ENCODE peak calls at places on chromosomes 1 and 21, in seven cellular contexts. One of them, this sample, is unnamed.

GRCh38 chr1:64470670-64471217 is 815 bp downstream of the CACHD1 start:
- DNase-seq in PC-3: no peak
- DNase-seq in HCT116: no peak
- DNase-seq in hepatocyte: peak
- DNase-seq in GM23338: peak
- DNase-seq in neural progenitor cell: peak
- DNase-seq in MM.1S: no peak
- DNase-seq in this sample: peak

GRCh38 chr21:37547615-37547975 is 181.0 kb downstream of the DYRK1A start:
- DNase-seq in neural progenitor cell: no peak
- DNase-seq in HCT116: no peak
- DNase-seq in PC-3: no peak
- DNase-seq in hepatocyte: no peak
- DNase-seq in MM.1S: no peak
- DNase-seq in GM23338: no peak
- DNase-seq in this sample: no peak

GRCh38 chr1:154575951-154576566 is 8.5 kb downstream of the CHRNB2 start:
- DNase-seq in MM.1S: no peak
- DNase-seq in GM23338: no peak
- DNase-seq in PC-3: no peak
- DNase-seq in HCT116: no peak
- DNase-seq in hepatocyte: no peak
- DNase-seq in neural progenitor cell: no peak
- DNase-seq in this sample: no peak

GRCh38 chr1:93177991-93178390 is 2.2 kb downstream of the TMED5 start:
- DNase-seq in MM.1S: no peak
- DNase-seq in HCT116: no peak
- DNase-seq in neural progenitor cell: no peak
- DNase-seq in PC-3: peak
- DNase-seq in hepatocyte: peak
- DNase-seq in GM23338: no peak
- DNase-seq in this sample: peak

GRCh38 chr1:110155878-110156522 is 5.7 kb downstream of the SLC6A17 start:
- DNase-seq in GM23338: peak
- DNase-seq in PC-3: peak
- DNase-seq in hepatocyte: peak
- DNase-seq in HCT116: no peak
- DNase-seq in neural progenitor cell: peak
- DNase-seq in MM.1S: peak
- DNase-seq in this sample: peak

GRCh38 chr1:174976436-174977107 is 23.2 kb upstream of the CACYBP start:
- DNase-seq in hepatocyte: no peak
- DNase-seq in GM23338: no peak
- DNase-seq in PC-3: peak
- DNase-seq in MM.1S: no peak
- DNase-seq in neural progenitor cell: no peak
- DNase-seq in HCT116: no peak
- DNase-seq in this sample: peak

GRCh38 chr1:200409203-200409760 is 554 bp downstream of the ZNF281 start:
- DNase-seq in neural progenitor cell: peak
- DNase-seq in HCT116: no peak
- DNase-seq in MM.1S: peak
- DNase-seq in PC-3: no peak
- DNase-seq in hepatocyte: peak
- DNase-seq in GM23338: peak
- DNase-seq in this sample: peak

GRCh38 chr1:105270966-105271365 is 1521.3 kb downstream of the AMY1C start:
- DNase-seq in hepatocyte: no peak
- DNase-seq in neural progenitor cell: no peak
- DNase-seq in GM23338: no peak
- DNase-seq in MM.1S: no peak
- DNase-seq in PC-3: no peak
- DNase-seq in HCT116: no peak
- DNase-seq in this sample: no peak

GRCh38 chr1:193408782-193409293 is 222.4 kb upstream of the B3GALT2 start:
- DNase-seq in HCT116: no peak
- DNase-seq in neural progenitor cell: peak
- DNase-seq in MM.1S: no peak
- DNase-seq in hepatocyte: peak
- DNase-seq in GM23338: peak
- DNase-seq in PC-3: no peak
- DNase-seq in this sample: peak

GRCh38 chr1:43137445-43138052 is 34.5 kb downstream of the EBNA1BP2 start:
- DNase-seq in PC-3: no peak
- DNase-seq in HCT116: no peak
- DNase-seq in neural progenitor cell: no peak
- DNase-seq in GM23338: no peak
- DNase-seq in hepatocyte: no peak
- DNase-seq in MM.1S: no peak
- DNase-seq in this sample: no peak

GRCh38 chr21:35922618-35923017 is 137.7 kb downstream of the SETD4 start:
- DNase-seq in MM.1S: no peak
- DNase-seq in GM23338: no peak
- DNase-seq in HCT116: no peak
- DNase-seq in PC-3: peak
- DNase-seq in neural progenitor cell: no peak
- DNase-seq in hepatocyte: no peak
- DNase-seq in this sample: peak

GRCh38 chr1:115874929-115875328 is 34.0 kb upstream of the NHLH2 start:
- DNase-seq in hepatocyte: no peak
- DNase-seq in GM23338: no peak
- DNase-seq in PC-3: peak
- DNase-seq in MM.1S: no peak
- DNase-seq in HCT116: no peak
- DNase-seq in neural progenitor cell: no peak
- DNase-seq in this sample: peak

GRCh38 chr1:111238056-111238795 is 10.7 kb downstream of the CHI3L2 start:
- DNase-seq in HCT116: no peak
- DNase-seq in neural progenitor cell: no peak
- DNase-seq in GM23338: no peak
- DNase-seq in hepatocyte: no peak
- DNase-seq in MM.1S: no peak
- DNase-seq in PC-3: no peak
- DNase-seq in this sample: no peak

GRCh38 chr1:3659093-3659492 is 6.8 kb downstream of the TP73 start:
- DNase-seq in HCT116: no peak
- DNase-seq in hepatocyte: no peak
- DNase-seq in neural progenitor cell: no peak
- DNase-seq in GM23338: no peak
- DNase-seq in PC-3: no peak
- DNase-seq in MM.1S: no peak
- DNase-seq in this sample: no peak

GRCh38 chr1:71350805-71351204 is 270.0 kb upstream of the ZRANB2 start:
- DNase-seq in GM23338: no peak
- DNase-seq in neural progenitor cell: no peak
- DNase-seq in MM.1S: no peak
- DNase-seq in PC-3: peak
- DNase-seq in HCT116: no peak
- DNase-seq in hepatocyte: no peak
- DNase-seq in this sample: peak

GRCh38 chr21:36104306-36105300 is 30.3 kb upstream of the CBR3 start:
- DNase-seq in PC-3: peak
- DNase-seq in hepatocyte: peak
- DNase-seq in HCT116: peak
- DNase-seq in neural progenitor cell: peak
- DNase-seq in MM.1S: no peak
- DNase-seq in GM23338: peak
- DNase-seq in this sample: peak

GRCh38 chr1:214581785-214582184 is 21.2 kb upstream of the CENPF start:
- DNase-seq in MM.1S: no peak
- DNase-seq in neural progenitor cell: no peak
- DNase-seq in hepatocyte: no peak
- DNase-seq in GM23338: no peak
- DNase-seq in HCT116: peak
- DNase-seq in PC-3: peak
- DNase-seq in this sample: peak

GRCh38 chr1:112502827-112503226 is 5.9 kb upstream of the WNT2B start:
- DNase-seq in HCT116: no peak
- DNase-seq in hepatocyte: no peak
- DNase-seq in PC-3: no peak
- DNase-seq in MM.1S: no peak
- DNase-seq in neural progenitor cell: peak
- DNase-seq in GM23338: no peak
- DNase-seq in this sample: peak

GRCh38 chr1:39422604-39423003 is 68.8 kb upstream of the BMP8A start:
- DNase-seq in PC-3: no peak
- DNase-seq in neural progenitor cell: no peak
- DNase-seq in GM23338: no peak
- DNase-seq in hepatocyte: no peak
- DNase-seq in HCT116: no peak
- DNase-seq in MM.1S: no peak
- DNase-seq in this sample: no peak

GRCh38 chr1:109299087-109299983 is 7.5 kb downstream of the MYBPHL start:
- DNase-seq in PC-3: peak
- DNase-seq in GM23338: no peak
- DNase-seq in HCT116: no peak
- DNase-seq in neural progenitor cell: no peak
- DNase-seq in hepatocyte: peak
- DNase-seq in MM.1S: no peak
- DNase-seq in this sample: peak

GRCh38 chr21:45874716-45875415 is 106.7 kb upstream of the COL6A1 start:
- DNase-seq in HCT116: no peak
- DNase-seq in neural progenitor cell: peak
- DNase-seq in GM23338: no peak
- DNase-seq in hepatocyte: peak
- DNase-seq in PC-3: peak
- DNase-seq in MM.1S: no peak
- DNase-seq in this sample: peak

GRCh38 chr1:3065396-3065795 is 3.6 kb upstream of the PRDM16 start:
- DNase-seq in hepatocyte: no peak
- DNase-seq in PC-3: no peak
- DNase-seq in MM.1S: no peak
- DNase-seq in GM23338: no peak
- DNase-seq in HCT116: no peak
- DNase-seq in neural progenitor cell: no peak
- DNase-seq in this sample: no peak

DNA sequence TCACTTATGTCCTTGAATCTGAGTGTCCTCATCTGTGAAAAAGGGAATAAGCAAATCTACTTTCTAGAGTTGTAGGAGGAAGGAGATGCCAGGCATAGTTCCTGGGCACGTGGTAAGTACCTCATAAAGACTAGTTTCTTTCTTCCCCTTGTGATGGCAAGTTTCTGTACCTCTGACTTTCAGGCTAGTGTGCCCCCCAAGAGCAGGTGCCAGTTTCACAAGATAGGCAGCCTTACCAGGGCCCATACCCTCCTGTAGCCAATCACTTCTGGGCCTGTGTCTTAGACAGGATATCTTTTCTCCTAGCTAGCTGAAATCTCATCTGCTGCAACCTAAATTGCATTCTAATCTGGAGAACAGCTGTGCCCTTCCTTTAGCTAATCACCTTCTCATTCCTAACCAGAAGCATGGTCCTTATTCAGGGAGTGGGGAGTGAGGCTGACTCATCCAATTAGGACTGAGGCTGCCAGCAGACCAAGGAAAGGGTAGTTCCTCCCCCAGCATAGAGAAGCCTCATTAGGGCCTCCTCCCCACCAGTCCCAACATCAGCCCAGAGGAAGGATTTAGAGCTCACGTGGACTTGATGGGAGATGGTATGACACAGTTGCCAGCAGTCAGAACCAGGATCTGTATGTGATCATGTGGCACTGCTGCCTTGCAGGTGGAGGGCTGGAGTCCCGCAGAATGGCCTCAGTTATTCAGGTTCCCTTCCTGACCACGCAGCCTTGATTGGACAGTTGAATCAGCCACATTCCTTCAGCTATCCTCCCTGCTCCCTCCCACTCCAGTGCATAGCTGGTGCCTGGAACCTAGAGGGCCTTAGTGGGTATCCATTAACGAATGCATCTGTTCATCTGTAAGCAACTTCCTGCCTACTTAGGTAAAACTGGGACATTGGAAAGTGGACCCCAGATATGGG is 7.9 kb downstream of the KLHDC8A start:
- DNase-seq in neural progenitor cell: no peak
- DNase-seq in PC-3: no peak
- DNase-seq in hepatocyte: no peak
- DNase-seq in MM.1S: peak
- DNase-seq in HCT116: no peak
- DNase-seq in GM23338: no peak
- DNase-seq in this sample: no peak
- TF ChIP-seq EZH2phosphoT487 in neural progenitor cell: no peak
- TF ChIP-seq EZH2phosphoT487 in PC-3: no peak
- TF ChIP-seq EZH2phosphoT487 in hepatocyte: no peak
- TF ChIP-seq EZH2phosphoT487 in MM.1S: no peak
- TF ChIP-seq EZH2phosphoT487 in HCT116: no peak
- TF ChIP-seq EZH2phosphoT487 in GM23338: no peak
- TF ChIP-seq EZH2phosphoT487 in this sample: no peak

GRCh38 chr1:222892137-222892763 is 77.4 kb downstream of the DISP1 start:
- DNase-seq in hepatocyte: peak
- DNase-seq in MM.1S: no peak
- DNase-seq in GM23338: no peak
- DNase-seq in PC-3: peak
- DNase-seq in neural progenitor cell: no peak
- DNase-seq in HCT116: no peak
- DNase-seq in this sample: peak

GRCh38 chr1:222887127-222887461 is 72.3 kb downstream of the DISP1 start:
- DNase-seq in neural progenitor cell: no peak
- DNase-seq in HCT116: no peak
- DNase-seq in MM.1S: no peak
- DNase-seq in GM23338: no peak
- DNase-seq in hepatocyte: no peak
- DNase-seq in PC-3: no peak
- DNase-seq in this sample: no peak

GRCh38 chr1:222891578-222891977 is 76.7 kb downstream of the DISP1 start:
- DNase-seq in HCT116: no peak
- DNase-seq in PC-3: no peak
- DNase-seq in GM23338: no peak
- DNase-seq in neural progenitor cell: no peak
- DNase-seq in MM.1S: no peak
- DNase-seq in hepatocyte: no peak
- DNase-seq in this sample: no peak

GRCh38 chr1:222890702-222891101 is 75.9 kb downstream of the DISP1 start:
- DNase-seq in GM23338: no peak
- DNase-seq in PC-3: no peak
- DNase-seq in neural progenitor cell: no peak
- DNase-seq in HCT116: no peak
- DNase-seq in MM.1S: no peak
- DNase-seq in hepatocyte: no peak
- DNase-seq in this sample: no peak

GRCh38 chr1:222889445-222889844 is 74.6 kb downstream of the DISP1 start:
- DNase-seq in GM23338: no peak
- DNase-seq in neural progenitor cell: no peak
- DNase-seq in PC-3: peak
- DNase-seq in HCT116: no peak
- DNase-seq in MM.1S: no peak
- DNase-seq in hepatocyte: no peak
- DNase-seq in this sample: peak
- TF ChIP-seq EZH2 in GM23338: no peak
- TF ChIP-seq EZH2 in neural progenitor cell: no peak
- TF ChIP-seq EZH2 in PC-3: no peak
- TF ChIP-seq EZH2 in HCT116: no peak
- TF ChIP-seq EZH2 in MM.1S: no peak
- TF ChIP-seq EZH2 in hepatocyte: no peak
- TF ChIP-seq EZH2 in this sample: no peak

GRCh38 chr1:67739361-67739760 is 54.4 kb downstream of the GADD45A start:
- DNase-seq in HCT116: no peak
- DNase-seq in neural progenitor cell: no peak
- DNase-seq in MM.1S: no peak
- DNase-seq in PC-3: no peak
- DNase-seq in GM23338: no peak
- DNase-seq in hepatocyte: no peak
- DNase-seq in this sample: no peak
- H2AFZ ChIP-seq in HCT116: no peak
- H2AFZ ChIP-seq in neural progenitor cell: no peak
- H2AFZ ChIP-seq in MM.1S: no peak
- H2AFZ ChIP-seq in PC-3: no peak
- H2AFZ ChIP-seq in GM23338: no peak
- H2AFZ ChIP-seq in hepatocyte: no peak
- H2AFZ ChIP-seq in this sample: no peak

GRCh38 chr1:51222809-51223208 is 13.3 kb upstream of the RNF11 start:
- DNase-seq in MM.1S: no peak
- DNase-seq in neural progenitor cell: no peak
- DNase-seq in hepatocyte: no peak
- DNase-seq in PC-3: no peak
- DNase-seq in GM23338: no peak
- DNase-seq in HCT116: no peak
- DNase-seq in this sample: no peak
- TF ChIP-seq EZH2phosphoT487 in MM.1S: no peak
- TF ChIP-seq EZH2phosphoT487 in neural progenitor cell: no peak
- TF ChIP-seq EZH2phosphoT487 in hepatocyte: no peak
- TF ChIP-seq EZH2phosphoT487 in PC-3: no peak
- TF ChIP-seq EZH2phosphoT487 in GM23338: no peak
- TF ChIP-seq EZH2phosphoT487 in HCT116: no peak
- TF ChIP-seq EZH2phosphoT487 in this sample: no peak

This sample was measured in GM23248.